ENCODE peak calls at places on chromosomes 6 and 20, in ten cellular contexts. V, Q, X, A, P, Y, O, B, C and F are unnamed samples.

GRCh38 chr6:8382434-8382833 is 52.9 kb downstream of the SLC35B3 start:
- DNase-seq in V (no peak), Q (no peak), X (no peak), A (no peak), P (no peak), Y (no peak), O (no peak), B (no peak), C (no peak), F (no peak)

GRCh38 chr6:166112580-166112979 is 55.1 kb downstream of the TBXT start:
- DNase-seq in V (no peak), Q (peak; percentile 87), X (no peak), A (no peak), P (no peak), Y (no peak), O (peak; percentile 71), B (no peak), C (no peak), F (no peak)

GRCh38 chr6:167272618-167273379 is 18.3 kb upstream of the UNC93A start:
- DNase-seq in V (no peak), Q (no peak), X (no peak), A (no peak), P (no peak), Y (no peak), O (no peak), B (no peak), C (no peak), F (no peak)

GRCh38 chr6:82072113-82072512 is 175.4 kb downstream of the IBTK start:
- DNase-seq in V (no peak), Q (peak; percentile 25), X (no peak), A (no peak), P (no peak), Y (no peak), O (no peak), B (no peak), C (no peak), F (no peak)

GRCh38 chr20:58907481-58908137 is 55.1 kb downstream of the GNAS start:
- DNase-seq in V (no peak), Q (peak; percentile 98), X (peak; percentile 70), A (peak; percentile 97), P (peak; percentile 98), Y (peak; percentile 98), O (peak; percentile 29), B (peak; percentile 95), C (peak; percentile 18), F (no peak)

GRCh38 chr20:62339647-62340062 is 27.5 kb downstream of the LAMA5 start:
- DNase-seq in V (no peak), Q (no peak), X (no peak), A (no peak), P (peak; percentile 89), Y (no peak), O (no peak), B (no peak), C (no peak), F (no peak)

GRCh38 chr6:11129908-11130565 is 18.5 kb upstream of the ERVFRD-1 start:
- DNase-seq in V (no peak), Q (no peak), X (no peak), A (no peak), P (no peak), Y (no peak), O (no peak), B (no peak), C (no peak), F (no peak)

GRCh38 chr6:169386431-169387057 is 132.9 kb upstream of the THBS2 start:
- DNase-seq in V (no peak), Q (no peak), X (no peak), A (no peak), P (no peak), Y (no peak), O (no peak), B (no peak), C (no peak), F (no peak)

GRCh38 chr6:149045404-149045803 is 272.1 kb upstream of the TAB2 start:
- DNase-seq in V (no peak), Q (no peak), X (no peak), A (no peak), P (no peak), Y (no peak), O (no peak), B (no peak), C (no peak), F (no peak)

GRCh38 chr6:152575186-152575585 is 62.0 kb downstream of the SYNE1 start:
- DNase-seq in V (no peak), Q (no peak), X (no peak), A (no peak), P (no peak), Y (no peak), O (no peak), B (no peak), C (no peak), F (no peak)

GRCh38 chr6:12233693-12234551 is 56.2 kb upstream of the EDN1 start:
- DNase-seq in V (peak; percentile 25), Q (peak; percentile 90), X (no peak), A (peak; percentile 56), P (peak; percentile 66), Y (peak; percentile 70), O (peak; percentile 90), B (peak; percentile 38), C (peak; percentile 47), F (no peak)

GRCh38 chr6:42424906-42425474 is 26.7 kb downstream of the TRERF1 start:
- DNase-seq in V (no peak), Q (no peak), X (no peak), A (no peak), P (no peak), Y (no peak), O (no peak), B (no peak), C (no peak), F (peak; percentile 62)

GRCh38 chr6:105402090-105402980 is 547 bp downstream of the PREP start:
- DNase-seq in V (no peak), Q (peak; percentile 47), X (peak; percentile 14), A (peak; percentile 23), P (no peak), Y (peak; percentile 12), O (peak; percentile 7), B (no peak), C (no peak), F (peak; percentile 65)

GRCh38 chr20:58366016-58366415 is 23.0 kb upstream of the VAPB start:
- DNase-seq in V (no peak), Q (no peak), X (no peak), A (no peak), P (no peak), Y (no peak), O (no peak), B (no peak), C (no peak), F (no peak)

GRCh38 chr20:38136421-38137245 is 28.4 kb downstream of the TGM2 start:
- DNase-seq in V (no peak), Q (no peak), X (no peak), A (no peak), P (no peak), Y (no peak), O (no peak), B (no peak), C (no peak), F (no peak)

GRCh38 chr6:108736832-108737231 is 111.4 kb upstream of the ARMC2 start:
- DNase-seq in V (peak; percentile 67), Q (peak; percentile 95), X (no peak), A (peak; percentile 28), P (no peak), Y (peak; percentile 35), O (peak; percentile 84), B (no peak), C (peak; percentile 72), F (no peak)

GRCh38 chr6:3960754-3961361 is 111.7 kb downstream of the FAM50B start:
- DNase-seq in V (no peak), Q (peak; percentile 66), X (no peak), A (no peak), P (no peak), Y (no peak), O (peak; percentile 43), B (no peak), C (no peak), F (no peak)

DNA sequence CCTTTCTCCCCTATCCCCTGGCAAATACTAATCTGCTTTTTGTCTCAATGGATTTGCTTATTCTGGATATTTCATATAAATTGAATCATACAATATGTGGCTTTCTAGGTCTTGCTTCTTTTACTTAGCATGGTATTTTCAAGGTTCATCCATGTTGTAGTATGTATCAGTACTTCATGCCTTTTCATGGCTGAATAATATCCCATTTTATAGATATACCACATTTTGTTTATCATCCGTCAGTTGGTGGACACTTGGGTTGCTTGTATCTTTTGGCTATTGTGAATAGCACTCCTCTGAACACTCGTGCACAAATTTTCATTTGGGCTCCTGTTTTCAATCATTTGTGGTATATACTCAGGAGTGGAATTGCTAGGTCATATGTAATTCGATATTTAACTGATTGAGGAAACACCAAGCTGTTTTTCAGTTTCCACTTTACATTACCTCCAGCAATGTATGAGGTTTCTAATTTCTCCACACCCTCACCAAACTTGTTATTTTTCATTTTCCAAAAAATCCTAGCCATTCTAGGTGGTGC is 30.5 kb upstream of the RIPPLY2 start:
- DNase-seq in V (no peak), Q (no peak), X (no peak), A (no peak), P (no peak), Y (no peak), O (no peak), B (no peak), C (no peak), F (no peak)
- TF ChIP-seq CTCF in V (no peak), Q (no peak), X (no peak), A (no peak), P (no peak), Y (no peak), O (no peak), B (no peak), C (no peak), F (no peak)

GRCh38 chr20:63359937-63360849 is 956 bp downstream of the CHRNA4 start:
- DNase-seq in V (no peak), Q (no peak), X (no peak), A (no peak), P (no peak), Y (no peak), O (no peak), B (no peak), C (no peak), F (no peak)
- H3K4me3 ChIP-seq in V (no peak overlapping the region), Q (no peak overlapping the region), X (peak overlapping the region; percentile 62), A (no peak overlapping the region), P (no peak overlapping the region), Y (no peak overlapping the region), O (no peak overlapping the region), B (no peak overlapping the region), C (peak overlapping the region; percentile 25), F (no peak overlapping the region)

DNA sequence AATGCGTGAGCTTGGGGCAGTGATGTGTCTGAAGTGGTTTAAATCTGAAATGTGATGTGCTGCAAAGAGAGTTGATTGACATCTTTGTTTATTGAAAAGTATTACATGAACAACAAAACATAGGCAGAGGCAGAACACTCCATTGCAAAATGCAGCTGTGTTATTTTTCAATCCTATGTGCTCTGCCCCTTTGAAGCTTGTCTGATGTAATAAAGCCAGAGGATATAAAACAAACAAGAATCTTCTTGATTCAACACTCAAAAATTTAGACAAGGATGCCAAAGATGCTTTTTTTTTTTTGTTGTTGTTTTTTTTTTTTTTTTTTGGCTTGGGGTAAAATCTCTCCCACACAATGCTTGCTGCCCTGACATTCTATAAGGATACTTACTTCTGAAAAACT is 482.5 kb upstream of the MMS22L start:
- DNase-seq in V (no peak), Q (peak; percentile 83), X (no peak), A (no peak), P (no peak), Y (no peak), O (peak; percentile 2), B (no peak), C (no peak), F (no peak)
- TF ChIP-seq CTCF in V (no peak), Q (no peak), X (no peak), A (no peak), P (no peak), Y (no peak), O (no peak), B (no peak), C (no peak), F (no peak)

GRCh38 chr6:143958839-143959399 is 49.1 kb downstream of the PLAGL1 start:
- DNase-seq in V (no peak), Q (no peak), X (no peak), A (no peak), P (no peak), Y (no peak), O (no peak), B (no peak), C (no peak), F (no peak)
- H3K4me3 ChIP-seq in V (no peak overlapping the region), Q (no peak overlapping the region), X (no peak overlapping the region), A (no peak overlapping the region), P (no peak overlapping the region), Y (no peak overlapping the region), O (no peak overlapping the region), B (no peak overlapping the region), C (no peak overlapping the region), F (no peak overlapping the region)